ENCODE peak calls at places on chromosome 10, in four cellular contexts. I, O, D and Z are unnamed samples.
A peak's percentile ranks its signal among the peaks of the same experiment; 100 is the strongest.

GRCh38 chr10:111936143-111936542 is 247.4 kb downstream of the GPAM start:
- DNase-seq in I (no peak), O (no peak), D (no peak), Z (no peak)

GRCh38 chr10:133438711-133439273 is 14.4 kb upstream of the SPRN start:
- DNase-seq in I (peak; percentile 75), O (peak; percentile 22), D (no peak), Z (peak; percentile 64)

GRCh38 chr10:87656431-87657072 is 3.1 kb upstream of the PAPSS2 start:
- DNase-seq in I (peak; percentile 77), O (peak; percentile 18), D (peak; percentile 31), Z (peak; percentile 63)

GRCh38 chr10:13382759-13383753 is 35.0 kb upstream of the SEPHS1 start:
- DNase-seq in I (no peak), O (no peak), D (no peak), Z (no peak)

GRCh38 chr10:89262331-89263020 is 10.9 kb upstream of the LIPA start:
- DNase-seq in I (no peak), O (no peak), D (no peak), Z (no peak)

GRCh38 chr10:33843379-33843778 is 508.9 kb upstream of the NRP1 start:
- DNase-seq in I (no peak), O (no peak), D (no peak), Z (no peak)

GRCh38 chr10:71711052-71711623 is 8.4 kb downstream of the C10orf105 start:
- DNase-seq in I (no peak), O (no peak), D (no peak), Z (no peak)

GRCh38 chr10:75967491-75967890 is 536.1 kb downstream of the LRMDA start:
- DNase-seq in I (no peak), O (no peak), D (no peak), Z (no peak)

GRCh38 chr10:46520941-46521340 is 35.5 kb downstream of the GPRIN2 start:
- DNase-seq in I (no peak), O (no peak), D (no peak), Z (no peak)

GRCh38 chr10:15222511-15222910 is 54.0 kb upstream of the NMT2 start:
- DNase-seq in I (no peak), O (no peak), D (no peak), Z (no peak)

GRCh38 chr10:92640110-92640509 is 47.2 kb downstream of the KIF11 start:
- DNase-seq in I (no peak), O (no peak), D (no peak), Z (no peak)

GRCh38 chr10:20257422-20257821 is 441.2 kb downstream of the PLXDC2 start:
- DNase-seq in I (no peak), O (no peak), D (no peak), Z (no peak)

GRCh38 chr10:123995461-123996131 is 97.8 kb downstream of the CHST15 start:
- DNase-seq in I (peak; percentile 68), O (no peak), D (no peak), Z (peak; percentile 69)

GRCh38 chr10:99612167-99612831 is 7.9 kb downstream of the SLC25A28 start:
- DNase-seq in I (peak; percentile 69), O (peak; percentile 41), D (peak; percentile 43), Z (peak; percentile 69)

GRCh38 chr10:126663880-126664279 is 6.6 kb downstream of the C10orf90 start:
- DNase-seq in I (no peak), O (no peak), D (no peak), Z (no peak)

GRCh38 chr10:112874982-112875381 is 75.1 kb upstream of the TCF7L2 start:
- DNase-seq in I (no peak), O (no peak), D (no peak), Z (no peak)

GRCh38 chr10:20085115-20085514 is 268.9 kb downstream of the PLXDC2 start:
- DNase-seq in I (no peak), O (no peak), D (no peak), Z (no peak)

GRCh38 chr10:100878291-100878910 is 34.4 kb upstream of the SLF2 start:
- DNase-seq in I (peak; percentile 69), O (peak; percentile 30), D (peak; percentile 9), Z (peak; percentile 68)

GRCh38 chr10:12041766-12042408 is 722 bp downstream of the UPF2 start:
- DNase-seq in I (peak; percentile 40), O (peak; percentile 39), D (peak; percentile 19), Z (peak; percentile 28)

GRCh38 chr10:24821986-24822385 is 98.3 kb upstream of the ARHGAP21 start:
- DNase-seq in I (no peak), O (peak; percentile 17), D (no peak), Z (no peak)